ENCODE peak calls at places on chromosomes 12 and 14, in five cellular contexts. One of them, this sample, is unnamed.

GRCh38 chr14:90785474-90785873 is 30.8 kb downstream of the TTC7B start:
- DNase-seq in H54: no peak
- DNase-seq in stomach: peak; percentile 46
- DNase-seq in A549: no peak
- DNase-seq in HCT116: peak; percentile 12
- DNase-seq in this sample: peak; percentile 28

GRCh38 chr14:55957950-55958349 is 160.3 kb upstream of the PELI2 start:
- DNase-seq in H54: no peak
- DNase-seq in stomach: no peak
- DNase-seq in A549: no peak
- DNase-seq in HCT116: no peak
- DNase-seq in this sample: no peak

GRCh38 chr12:102299731-102300130 is 102.1 kb upstream of the PMCH start:
- DNase-seq in H54: no peak
- DNase-seq in stomach: no peak
- DNase-seq in A549: no peak
- DNase-seq in HCT116: no peak
- DNase-seq in this sample: no peak

GRCh38 chr14:71730471-71730870 is 201.8 kb upstream of the RGS6 start:
- DNase-seq in H54: no peak
- DNase-seq in stomach: no peak
- DNase-seq in A549: no peak
- DNase-seq in HCT116: no peak
- DNase-seq in this sample: no peak

GRCh38 chr14:104202259-104203070 is 64.1 kb downstream of the KIF26A start:
- DNase-seq in H54: no peak
- DNase-seq in stomach: peak; percentile 94
- DNase-seq in A549: no peak
- DNase-seq in HCT116: no peak
- DNase-seq in this sample: no peak

GRCh38 chr14:30559638-30560071 is 697 bp downstream of the G2E3 start:
- DNase-seq in H54: no peak
- DNase-seq in stomach: no peak
- DNase-seq in A549: no peak
- DNase-seq in HCT116: no peak
- DNase-seq in this sample: peak; percentile 69

GRCh38 chr14:103931422-103931821 is 3.2 kb downstream of the TDRD9 start:
- DNase-seq in H54: no peak
- DNase-seq in stomach: no peak
- DNase-seq in A549: no peak
- DNase-seq in HCT116: no peak
- DNase-seq in this sample: no peak

GRCh38 chr12:132459270-132459669 is 30.7 kb upstream of the FBRSL1 start:
- DNase-seq in H54: no peak
- DNase-seq in stomach: no peak
- DNase-seq in A549: no peak
- DNase-seq in HCT116: no peak
- DNase-seq in this sample: no peak

DNA sequence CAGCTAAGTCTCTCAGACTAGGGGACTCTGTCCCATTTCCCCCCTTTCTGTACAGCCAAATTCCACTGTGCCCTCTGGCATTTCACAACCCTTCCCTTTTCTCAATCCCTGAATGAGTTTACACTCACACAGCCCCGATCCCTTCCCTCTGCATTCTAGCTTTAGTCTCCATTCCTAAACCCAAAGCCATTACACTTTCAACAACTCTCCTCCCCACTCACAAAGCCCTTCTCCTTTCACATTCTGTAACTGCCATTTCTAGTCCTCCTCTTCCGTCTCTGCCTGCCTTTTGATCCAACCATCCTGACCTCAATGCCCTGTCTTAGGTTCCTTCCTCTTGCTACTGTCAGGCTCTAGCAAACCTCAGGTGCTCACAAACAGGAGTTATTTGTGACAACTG is 3.6 kb downstream of the ZFHX2 start:
- DNase-seq in H54: no peak
- DNase-seq in stomach: no peak
- DNase-seq in A549: no peak
- DNase-seq in HCT116: no peak
- DNase-seq in this sample: no peak
- TF ChIP-seq POLR2A in H54: no peak
- TF ChIP-seq POLR2A in stomach: no peak
- TF ChIP-seq POLR2A in A549: no peak
- TF ChIP-seq POLR2A in HCT116: no peak
- TF ChIP-seq POLR2A in this sample: no peak

GRCh38 chr12:40226652-40227051 is 1.9 kb downstream of the LRRK2 start:
- DNase-seq in H54: peak; percentile 30
- DNase-seq in stomach: no peak
- DNase-seq in A549: peak; percentile 53
- DNase-seq in HCT116: no peak
- DNase-seq in this sample: no peak
- TF ChIP-seq POLR2A in H54: no peak
- TF ChIP-seq POLR2A in stomach: no peak
- TF ChIP-seq POLR2A in A549: no peak
- TF ChIP-seq POLR2A in HCT116: no peak
- TF ChIP-seq POLR2A in this sample: no peak

GRCh38 chr12:46363582-46364299 is 8.8 kb downstream of the SLC38A2 start:
- DNase-seq in H54: no peak
- DNase-seq in stomach: no peak
- DNase-seq in A549: no peak
- DNase-seq in HCT116: no peak
- DNase-seq in this sample: no peak

GRCh38 chr12:46364300-46364696 is 8.3 kb downstream of the SLC38A2 start:
- DNase-seq in H54: no peak
- DNase-seq in stomach: no peak
- DNase-seq in A549: no peak
- DNase-seq in HCT116: no peak
- DNase-seq in this sample: no peak

GRCh38 chr12:46364777-46365580 is 7.6 kb downstream of the SLC38A2 start:
- DNase-seq in H54: no peak
- DNase-seq in stomach: peak; percentile 84
- DNase-seq in A549: no peak
- DNase-seq in HCT116: no peak
- DNase-seq in this sample: no peak

GRCh38 chr12:46361667-46362034 is 10.9 kb downstream of the SLC38A2 start:
- DNase-seq in H54: no peak
- DNase-seq in stomach: no peak
- DNase-seq in A549: no peak
- DNase-seq in HCT116: no peak
- DNase-seq in this sample: no peak

DNA sequence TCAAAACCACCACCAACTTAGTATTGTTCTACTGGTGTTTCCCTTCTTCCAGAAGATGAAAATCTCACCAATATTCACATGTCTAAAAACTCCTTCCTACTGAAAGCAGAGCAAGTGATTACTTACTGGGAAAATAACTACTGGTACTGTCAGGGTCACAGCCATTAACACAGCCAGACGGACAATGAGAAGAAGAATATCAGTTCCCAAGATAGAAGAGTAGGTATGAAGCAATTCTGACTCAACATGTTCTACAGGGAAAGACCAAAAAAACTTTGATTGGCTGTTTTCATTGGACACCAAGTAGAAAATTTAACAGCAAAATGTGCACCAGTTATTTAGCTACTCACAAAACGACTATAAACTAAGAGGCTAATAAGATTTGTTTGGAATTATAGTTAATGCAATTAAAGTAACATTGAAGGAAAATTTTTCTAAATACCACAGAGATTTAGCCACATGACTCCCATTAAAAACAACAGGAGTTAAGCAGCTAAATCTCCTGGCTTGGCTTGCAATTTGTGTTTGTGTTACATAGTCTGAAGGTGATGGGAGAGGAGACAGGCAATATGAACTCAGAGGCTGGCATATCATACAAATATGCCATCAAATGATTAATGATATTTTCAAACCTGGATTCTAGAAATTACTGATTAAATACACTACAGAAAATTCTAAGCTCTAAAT is 9.5 kb downstream of the SLC38A2 start:
- DNase-seq in H54: no peak
- DNase-seq in stomach: no peak
- DNase-seq in A549: no peak
- DNase-seq in HCT116: no peak
- DNase-seq in this sample: no peak
- TF ChIP-seq POLR2A in H54: no peak
- TF ChIP-seq POLR2A in stomach: no peak
- TF ChIP-seq POLR2A in A549: no peak
- TF ChIP-seq POLR2A in HCT116: no peak
- TF ChIP-seq POLR2A in this sample: no peak

GRCh38 chr12:65879878-65880277 is 55.6 kb downstream of the HMGA2 start:
- DNase-seq in H54: peak; percentile 31
- DNase-seq in stomach: no peak
- DNase-seq in A549: no peak
- DNase-seq in HCT116: no peak
- DNase-seq in this sample: no peak

GRCh38 chr12:65878540-65878939 is 54.3 kb downstream of the HMGA2 start:
- DNase-seq in H54: no peak
- DNase-seq in stomach: no peak
- DNase-seq in A549: no peak
- DNase-seq in HCT116: no peak
- DNase-seq in this sample: no peak

GRCh38 chr12:65882504-65882903 is 58.2 kb downstream of the HMGA2 start:
- DNase-seq in H54: no peak
- DNase-seq in stomach: no peak
- DNase-seq in A549: no peak
- DNase-seq in HCT116: no peak
- DNase-seq in this sample: peak; percentile 23

GRCh38 chr12:65881965-65882413 is 57.7 kb downstream of the HMGA2 start:
- DNase-seq in H54: no peak
- DNase-seq in stomach: peak; percentile 75
- DNase-seq in A549: no peak
- DNase-seq in HCT116: no peak
- DNase-seq in this sample: peak; percentile 58

GRCh38 chr12:65881348-65881961 is 57.2 kb downstream of the HMGA2 start:
- DNase-seq in H54: no peak
- DNase-seq in stomach: peak; percentile 30
- DNase-seq in A549: no peak
- DNase-seq in HCT116: no peak
- DNase-seq in this sample: peak; percentile 29
- TF ChIP-seq POLR2A in H54: no peak
- TF ChIP-seq POLR2A in stomach: no peak
- TF ChIP-seq POLR2A in A549: no peak
- TF ChIP-seq POLR2A in HCT116: no peak
- TF ChIP-seq POLR2A in this sample: no peak

GRCh38 chr12:29691146-29691854 is 92.4 kb downstream of the TMTC1 start:
- DNase-seq in H54: no peak
- DNase-seq in stomach: no peak
- DNase-seq in A549: no peak
- DNase-seq in HCT116: no peak
- DNase-seq in this sample: no peak
- TF ChIP-seq POLR2A in H54: no peak
- TF ChIP-seq POLR2A in stomach: no peak
- TF ChIP-seq POLR2A in A549: no peak
- TF ChIP-seq POLR2A in HCT116: no peak
- TF ChIP-seq POLR2A in this sample: no peak

GRCh38 chr12:15789215-15790171 is at the start of gene EPS8:
- DNase-seq in H54: peak; percentile 63
- DNase-seq in stomach: peak; percentile 93
- DNase-seq in A549: peak; percentile 78
- DNase-seq in HCT116: peak; percentile 74
- DNase-seq in this sample: peak; percentile 95
- TF ChIP-seq POLR2A in H54: peak; percentile 74
- TF ChIP-seq POLR2A in stomach: no peak
- TF ChIP-seq POLR2A in A549: peak; percentile 73
- TF ChIP-seq POLR2A in HCT116: peak; percentile 42
- TF ChIP-seq POLR2A in this sample: peak; percentile 80

GRCh38 chr14:20613094-20614037 is 22.2 kb upstream of the RNASE12 start:
- DNase-seq in H54: no peak
- DNase-seq in stomach: peak; percentile 82
- DNase-seq in A549: peak; percentile 87
- DNase-seq in HCT116: peak; percentile 97
- DNase-seq in this sample: peak; percentile 96
- TF ChIP-seq POLR2A in H54: no peak
- TF ChIP-seq POLR2A in stomach: no peak
- TF ChIP-seq POLR2A in A549: no peak
- TF ChIP-seq POLR2A in HCT116: no peak
- TF ChIP-seq POLR2A in this sample: no peak

GRCh38 chr12:122021822-122022392 is at the start of gene BCL7A:
- DNase-seq in H54: peak; percentile 71
- DNase-seq in stomach: peak; percentile 70
- DNase-seq in A549: peak; percentile 47
- DNase-seq in HCT116: peak; percentile 22
- DNase-seq in this sample: peak; percentile 86
- TF ChIP-seq POLR2A in H54: peak; percentile 31
- TF ChIP-seq POLR2A in stomach: no peak
- TF ChIP-seq POLR2A in A549: peak; percentile 63
- TF ChIP-seq POLR2A in HCT116: no peak
- TF ChIP-seq POLR2A in this sample: peak; percentile 47

GRCh38 chr12:27032679-27033078 is 10.3 kb downstream of the MED21 start:
- DNase-seq in H54: no peak
- DNase-seq in stomach: no peak
- DNase-seq in A549: no peak
- DNase-seq in HCT116: no peak
- DNase-seq in this sample: no peak

GRCh38 chr12:27031531-27031930 is 9.2 kb downstream of the MED21 start:
- DNase-seq in H54: no peak
- DNase-seq in stomach: no peak
- DNase-seq in A549: no peak
- DNase-seq in HCT116: no peak
- DNase-seq in this sample: no peak

DNA sequence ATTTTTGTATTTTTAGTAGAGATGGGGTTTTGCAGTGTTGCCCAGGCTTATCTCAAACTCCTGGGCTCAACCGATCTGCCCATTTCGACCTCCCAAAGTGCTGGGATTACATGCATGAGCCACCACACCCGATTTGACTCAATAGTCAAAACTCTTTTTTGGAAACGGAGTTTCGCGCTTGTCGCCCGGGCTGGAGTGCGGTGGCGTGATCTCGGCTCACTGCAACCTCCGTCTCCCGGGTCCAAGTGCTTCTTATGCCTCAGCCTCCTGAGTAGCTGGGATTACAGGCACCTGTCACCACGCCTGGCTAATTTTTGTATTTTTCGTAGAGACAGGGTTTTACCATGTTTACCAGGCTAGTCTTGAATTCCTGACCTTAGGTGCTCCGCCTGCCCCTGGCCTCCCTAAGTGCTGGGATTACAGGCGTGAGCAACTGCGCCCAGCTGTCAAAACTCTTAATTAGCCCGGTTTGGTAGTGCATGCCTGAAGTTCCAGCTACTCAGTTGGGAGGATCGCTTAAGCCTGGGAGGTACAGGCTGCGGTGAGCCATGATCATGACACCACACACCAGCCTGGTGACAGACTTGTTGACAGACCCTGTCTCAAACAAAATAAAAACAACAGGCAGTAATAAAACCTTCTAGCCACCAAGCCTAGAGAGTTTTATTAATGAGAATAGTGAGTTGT is 12.4 kb downstream of the MED21 start:
- DNase-seq in H54: no peak
- DNase-seq in stomach: no peak
- DNase-seq in A549: no peak
- DNase-seq in HCT116: no peak
- DNase-seq in this sample: no peak
- TF ChIP-seq POLR2A in H54: no peak
- TF ChIP-seq POLR2A in stomach: no peak
- TF ChIP-seq POLR2A in A549: no peak
- TF ChIP-seq POLR2A in HCT116: no peak
- TF ChIP-seq POLR2A in this sample: no peak

GRCh38 chr14:93049295-93049694 is 66.4 kb downstream of the ITPK1 start:
- DNase-seq in H54: no peak
- DNase-seq in stomach: no peak
- DNase-seq in A549: no peak
- DNase-seq in HCT116: no peak
- DNase-seq in this sample: no peak
- TF ChIP-seq POLR2A in H54: no peak
- TF ChIP-seq POLR2A in stomach: no peak
- TF ChIP-seq POLR2A in A549: no peak
- TF ChIP-seq POLR2A in HCT116: no peak
- TF ChIP-seq POLR2A in this sample: no peak